ENCODE peak calls at places on chromosomes 1 and 21, in five cellular contexts. S is heart right ventricle, J is GM10248, O is endodermal cell, U is T-helper 2 cell. V is an unnamed sample.
A peak's percentile ranks its signal among the peaks of the same experiment; 100 is the strongest.

GRCh38 chr1:26949266-26949925 is 10.9 kb downstream of the KDF1 start:
- DNase-seq in O (no peak), U (no peak), J (no peak), S (peak; percentile 30), V (no peak)

GRCh38 chr1:20188455-20188817 is 2.1 kb upstream of the PLA2G2C start:
- DNase-seq in J (no peak), O (no peak), U (no peak), S (no peak), V (no peak)

GRCh38 chr21:37546299-37546908 is 179.8 kb downstream of the DYRK1A start:
- DNase-seq in O (peak; percentile 53), J (no peak), S (no peak), U (no peak), V (no peak)

GRCh38 chr1:200909757-200910239 is 15.1 kb downstream of the INAVA start:
- DNase-seq in O (no peak), S (no peak), U (no peak), J (peak; percentile 27), V (no peak)

GRCh38 chr1:197868751-197869501 is 33.5 kb upstream of the C1orf53 start:
- DNase-seq in O (peak; percentile 72), S (peak; percentile 30), J (peak; percentile 36), U (no peak), V (peak; percentile 87)

GRCh38 chr1:177219458-177220390 is 49.0 kb downstream of the BRINP2 start:
- DNase-seq in U (no peak), S (no peak), J (no peak), O (no peak), V (no peak)

GRCh38 chr1:243945727-243946126 is 95.7 kb upstream of the AKT3 start:
- DNase-seq in S (no peak), U (no peak), O (no peak), J (no peak), V (no peak)

GRCh38 chr1:19495000-19495656 is 9.8 kb upstream of the CAPZB start:
- DNase-seq in J (no peak), S (peak; percentile 75), O (no peak), U (no peak), V (no peak)

GRCh38 chr1:47678464-47678980 is 240.7 kb downstream of the FOXD2 start:
- DNase-seq in U (no peak), S (no peak), J (no peak), O (peak; percentile 36), V (no peak)

GRCh38 chr1:233441981-233442380 is 114.5 kb downstream of the MAP3K21 start:
- DNase-seq in U (no peak), S (no peak), J (no peak), O (no peak), V (no peak)

V was measured in GM23338.